ENCODE peak calls at places on chromosomes 5 and 9, in five cellular contexts. One of them, this sample, is unnamed.

GRCh38 chr9:3508531-3509374 is 17.0 kb downstream of the RFX3 start:
- DNase-seq in CD4-positive, alpha-beta T cell: no peak
- DNase-seq in left lung: no peak
- DNase-seq in substantia nigra: no peak
- DNase-seq in OCI-LY7: peak
- DNase-seq in this sample: no peak

GRCh38 chr9:132648283-132648682 is 21.5 kb downstream of the DDX31 start:
- DNase-seq in left lung: no peak
- DNase-seq in OCI-LY7: no peak
- DNase-seq in substantia nigra: no peak
- DNase-seq in CD4-positive, alpha-beta T cell: no peak
- DNase-seq in this sample: no peak

GRCh38 chr9:129815278-129815677 is 8.7 kb downstream of the TOR1A start:
- DNase-seq in CD4-positive, alpha-beta T cell: no peak
- DNase-seq in substantia nigra: no peak
- DNase-seq in left lung: no peak
- DNase-seq in OCI-LY7: no peak
- DNase-seq in this sample: no peak

GRCh38 chr5:53170748-53171349 is 61.3 kb upstream of the MOCS2 start:
- DNase-seq in substantia nigra: no peak
- DNase-seq in OCI-LY7: peak
- DNase-seq in left lung: no peak
- DNase-seq in CD4-positive, alpha-beta T cell: no peak
- DNase-seq in this sample: no peak

GRCh38 chr9:38687389-38687842 is 32.5 kb downstream of the FAM240B start:
- DNase-seq in OCI-LY7: no peak
- DNase-seq in left lung: peak
- DNase-seq in substantia nigra: peak
- DNase-seq in CD4-positive, alpha-beta T cell: peak
- DNase-seq in this sample: no peak

GRCh38 chr9:14428781-14429230 is 114.9 kb upstream of the NFIB start:
- DNase-seq in left lung: no peak
- DNase-seq in OCI-LY7: peak
- DNase-seq in CD4-positive, alpha-beta T cell: no peak
- DNase-seq in substantia nigra: peak
- DNase-seq in this sample: peak

GRCh38 chr9:122227576-122227903 is 1.2 kb downstream of the LHX6 start:
- DNase-seq in OCI-LY7: no peak
- DNase-seq in substantia nigra: no peak
- DNase-seq in left lung: no peak
- DNase-seq in CD4-positive, alpha-beta T cell: no peak
- DNase-seq in this sample: no peak

GRCh38 chr5:35854248-35854647 is 2.4 kb upstream of the IL7R start:
- DNase-seq in left lung: no peak
- DNase-seq in substantia nigra: no peak
- DNase-seq in CD4-positive, alpha-beta T cell: peak
- DNase-seq in OCI-LY7: no peak
- DNase-seq in this sample: no peak

GRCh38 chr5:178227929-178228328 is 4.7 kb downstream of the PHYKPL start:
- DNase-seq in OCI-LY7: no peak
- DNase-seq in CD4-positive, alpha-beta T cell: no peak
- DNase-seq in substantia nigra: no peak
- DNase-seq in left lung: no peak
- DNase-seq in this sample: no peak

GRCh38 chr5:103894882-103895281 is 332.3 kb upstream of the NUDT12 start:
- DNase-seq in CD4-positive, alpha-beta T cell: no peak
- DNase-seq in substantia nigra: peak
- DNase-seq in OCI-LY7: no peak
- DNase-seq in left lung: no peak
- DNase-seq in this sample: no peak

GRCh38 chr5:178389031-178389729 is 156.6 kb upstream of the PHYKPL start:
- DNase-seq in left lung: no peak
- DNase-seq in OCI-LY7: no peak
- DNase-seq in CD4-positive, alpha-beta T cell: no peak
- DNase-seq in substantia nigra: no peak
- DNase-seq in this sample: no peak

GRCh38 chr9:91914404-91914803 is 35.6 kb downstream of the ROR2 start:
- DNase-seq in substantia nigra: no peak
- DNase-seq in CD4-positive, alpha-beta T cell: no peak
- DNase-seq in OCI-LY7: no peak
- DNase-seq in left lung: no peak
- DNase-seq in this sample: no peak

GRCh38 chr5:76494201-76494600 is 91.1 kb downstream of the IQGAP2 start:
- DNase-seq in left lung: no peak
- DNase-seq in CD4-positive, alpha-beta T cell: no peak
- DNase-seq in OCI-LY7: no peak
- DNase-seq in substantia nigra: no peak
- DNase-seq in this sample: no peak

GRCh38 chr5:15249152-15249551 is 250.8 kb upstream of the FBXL7 start:
- DNase-seq in CD4-positive, alpha-beta T cell: no peak
- DNase-seq in substantia nigra: no peak
- DNase-seq in OCI-LY7: no peak
- DNase-seq in left lung: no peak
- DNase-seq in this sample: no peak

GRCh38 chr9:81141952-81142351 is 547.4 kb downstream of the TLE1 start:
- DNase-seq in substantia nigra: no peak
- DNase-seq in left lung: no peak
- DNase-seq in OCI-LY7: no peak
- DNase-seq in CD4-positive, alpha-beta T cell: no peak
- DNase-seq in this sample: no peak

GRCh38 chr5:125179617-125180016 is 433.2 kb upstream of the ZNF608 start:
- DNase-seq in OCI-LY7: no peak
- DNase-seq in CD4-positive, alpha-beta T cell: no peak
- DNase-seq in left lung: no peak
- DNase-seq in substantia nigra: no peak
- DNase-seq in this sample: no peak

GRCh38 chr5:137218471-137218870 is 280.7 kb downstream of the SPOCK1 start:
- DNase-seq in left lung: no peak
- DNase-seq in CD4-positive, alpha-beta T cell: no peak
- DNase-seq in OCI-LY7: no peak
- DNase-seq in substantia nigra: no peak
- DNase-seq in this sample: no peak
- H3K27ac ChIP-seq in left lung: no peak
- H3K27ac ChIP-seq in CD4-positive, alpha-beta T cell: no peak
- H3K27ac ChIP-seq in OCI-LY7: no peak
- H3K27ac ChIP-seq in substantia nigra: peak
- H3K27ac ChIP-seq in this sample: peak

DNA sequence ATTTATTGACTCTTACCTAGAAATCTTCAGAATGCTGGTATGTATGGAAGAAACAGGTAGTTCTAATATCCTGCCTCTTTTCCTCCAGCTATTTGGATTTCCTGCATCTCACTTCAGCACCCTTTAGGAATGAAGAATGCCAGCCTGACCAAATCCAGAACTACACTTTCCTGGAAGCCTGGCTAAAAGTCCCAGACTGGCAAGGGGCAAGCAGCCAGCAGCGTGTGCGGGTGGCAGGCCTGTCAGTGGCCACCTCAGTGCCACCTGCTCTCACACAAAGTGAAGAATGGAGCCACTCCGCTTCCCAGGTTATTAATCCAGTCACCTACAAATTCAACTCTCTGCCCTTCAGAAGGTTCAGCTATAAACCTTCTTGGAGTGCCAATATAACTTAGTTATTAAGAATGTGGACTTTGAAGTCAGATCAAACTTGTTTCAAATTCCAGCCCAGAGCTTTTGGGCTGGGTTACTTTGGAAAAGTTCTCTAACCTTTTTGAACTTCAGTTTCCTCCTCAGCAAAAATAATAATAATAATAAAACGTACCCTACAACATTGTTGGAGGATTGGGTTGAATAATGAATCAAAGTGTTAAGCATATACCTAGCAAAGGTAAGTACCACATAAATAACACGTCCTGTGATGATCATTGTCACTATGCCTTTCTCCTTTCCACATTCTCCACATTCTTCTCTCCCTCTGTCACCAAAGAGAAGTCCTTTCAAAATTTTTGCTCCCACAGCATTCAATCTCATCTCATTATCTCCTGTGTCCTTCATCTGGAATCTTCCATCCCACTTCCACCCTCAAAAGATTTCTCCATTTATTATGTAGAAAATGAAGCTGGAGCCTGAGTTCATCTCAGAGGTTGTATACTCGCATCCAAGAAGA is 6.9 kb upstream of the ALDOB start:
- DNase-seq in OCI-LY7: no peak
- DNase-seq in substantia nigra: no peak
- DNase-seq in left lung: peak
- DNase-seq in CD4-positive, alpha-beta T cell: no peak
- DNase-seq in this sample: no peak
- H3K27ac ChIP-seq in OCI-LY7: no peak
- H3K27ac ChIP-seq in substantia nigra: no peak
- H3K27ac ChIP-seq in left lung: no peak
- H3K27ac ChIP-seq in CD4-positive, alpha-beta T cell: no peak
- H3K27ac ChIP-seq in this sample: no peak

GRCh38 chr9:124488641-124489040 is 18.6 kb downstream of the NR5A1 start:
- DNase-seq in OCI-LY7: no peak
- DNase-seq in CD4-positive, alpha-beta T cell: no peak
- DNase-seq in substantia nigra: no peak
- DNase-seq in left lung: no peak
- DNase-seq in this sample: no peak

GRCh38 chr9:124485936-124486335 is 21.3 kb downstream of the NR5A1 start:
- DNase-seq in CD4-positive, alpha-beta T cell: no peak
- DNase-seq in substantia nigra: no peak
- DNase-seq in left lung: peak
- DNase-seq in OCI-LY7: no peak
- DNase-seq in this sample: no peak

GRCh38 chr9:124487491-124488182 is 19.6 kb downstream of the NR5A1 start:
- DNase-seq in CD4-positive, alpha-beta T cell: no peak
- DNase-seq in substantia nigra: no peak
- DNase-seq in OCI-LY7: no peak
- DNase-seq in left lung: peak
- DNase-seq in this sample: no peak

GRCh38 chr9:124485201-124485600 is 22.0 kb downstream of the NR5A1 start:
- DNase-seq in OCI-LY7: no peak
- DNase-seq in substantia nigra: no peak
- DNase-seq in CD4-positive, alpha-beta T cell: no peak
- DNase-seq in left lung: peak
- DNase-seq in this sample: no peak

GRCh38 chr9:124486778-124487490 is 20.3 kb downstream of the NR5A1 start:
- DNase-seq in CD4-positive, alpha-beta T cell: no peak
- DNase-seq in substantia nigra: no peak
- DNase-seq in OCI-LY7: no peak
- DNase-seq in left lung: peak
- DNase-seq in this sample: no peak
- H3K27ac ChIP-seq in CD4-positive, alpha-beta T cell: no peak
- H3K27ac ChIP-seq in substantia nigra: no peak
- H3K27ac ChIP-seq in OCI-LY7: no peak
- H3K27ac ChIP-seq in left lung: no peak
- H3K27ac ChIP-seq in this sample: no peak

DNA sequence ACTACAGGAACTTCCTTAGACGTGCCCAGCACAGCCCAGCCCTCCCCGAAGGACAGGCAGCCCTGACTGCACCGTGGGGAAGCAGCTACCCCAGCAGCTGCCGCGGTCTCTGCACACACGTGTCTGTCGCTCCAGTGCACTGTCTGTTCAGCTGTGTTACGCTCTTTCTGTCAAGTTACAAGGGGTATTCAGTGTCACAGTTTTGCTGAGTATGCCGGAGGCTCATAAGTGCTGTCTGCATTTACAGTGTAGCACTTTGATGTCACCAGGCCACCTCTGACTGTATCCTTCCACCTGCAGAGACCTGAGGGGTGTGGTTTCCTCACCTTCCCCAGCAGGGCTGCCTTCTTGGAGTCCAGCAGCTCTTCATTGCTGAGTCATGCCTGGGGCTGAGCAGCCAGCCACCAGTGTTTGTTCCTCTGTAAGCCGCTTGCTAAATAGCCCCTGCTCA is 126.8 kb downstream of the EHMT1 start:
- DNase-seq in OCI-LY7: peak
- DNase-seq in left lung: no peak
- DNase-seq in substantia nigra: no peak
- DNase-seq in CD4-positive, alpha-beta T cell: no peak
- DNase-seq in this sample: no peak
- H3K27ac ChIP-seq in OCI-LY7: peak
- H3K27ac ChIP-seq in left lung: no peak
- H3K27ac ChIP-seq in substantia nigra: no peak
- H3K27ac ChIP-seq in CD4-positive, alpha-beta T cell: no peak
- H3K27ac ChIP-seq in this sample: peak

DNA sequence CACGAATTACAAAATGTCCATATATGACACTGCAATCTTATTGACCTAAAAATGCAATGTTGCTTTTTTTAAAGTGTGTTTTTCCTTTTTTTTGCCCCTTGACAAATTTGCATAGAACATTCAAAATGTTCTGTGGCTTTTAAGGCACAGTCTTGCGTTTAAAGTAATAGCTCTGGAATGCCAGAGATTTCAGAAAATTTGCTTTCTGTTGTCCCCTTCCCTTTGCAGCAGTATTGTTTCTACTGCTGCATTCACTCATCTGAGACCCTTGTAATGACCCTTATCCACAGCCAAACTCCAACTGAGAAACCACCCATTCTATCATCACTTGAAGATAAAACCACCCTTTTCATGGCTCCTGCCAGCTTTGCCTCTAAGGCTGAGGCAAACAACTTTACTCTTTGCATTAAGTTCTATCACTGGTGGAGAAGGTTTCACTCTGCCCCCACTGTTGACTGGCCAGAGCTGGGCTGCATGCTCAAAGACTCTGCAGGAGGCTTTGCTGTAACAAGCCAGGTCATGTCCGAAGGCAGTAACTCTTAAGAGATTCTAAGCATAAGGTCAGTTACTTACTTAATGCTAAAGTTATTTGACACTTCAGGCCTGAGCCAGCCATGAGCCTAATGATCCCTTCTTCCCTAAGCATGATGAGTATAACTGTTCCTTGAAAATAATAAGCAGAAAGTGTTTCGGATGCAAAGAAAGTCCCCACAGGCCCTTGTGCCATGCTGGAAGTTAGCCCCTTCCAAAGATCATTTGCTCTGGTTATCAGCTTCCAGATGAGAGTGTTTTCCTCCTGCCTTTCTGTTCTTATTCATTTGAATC is 101.9 kb downstream of the CD180 start:
- DNase-seq in left lung: no peak
- DNase-seq in CD4-positive, alpha-beta T cell: no peak
- DNase-seq in substantia nigra: no peak
- DNase-seq in OCI-LY7: no peak
- DNase-seq in this sample: no peak
- H3K27ac ChIP-seq in left lung: peak
- H3K27ac ChIP-seq in CD4-positive, alpha-beta T cell: no peak
- H3K27ac ChIP-seq in substantia nigra: peak
- H3K27ac ChIP-seq in OCI-LY7: no peak
- H3K27ac ChIP-seq in this sample: peak

DNA sequence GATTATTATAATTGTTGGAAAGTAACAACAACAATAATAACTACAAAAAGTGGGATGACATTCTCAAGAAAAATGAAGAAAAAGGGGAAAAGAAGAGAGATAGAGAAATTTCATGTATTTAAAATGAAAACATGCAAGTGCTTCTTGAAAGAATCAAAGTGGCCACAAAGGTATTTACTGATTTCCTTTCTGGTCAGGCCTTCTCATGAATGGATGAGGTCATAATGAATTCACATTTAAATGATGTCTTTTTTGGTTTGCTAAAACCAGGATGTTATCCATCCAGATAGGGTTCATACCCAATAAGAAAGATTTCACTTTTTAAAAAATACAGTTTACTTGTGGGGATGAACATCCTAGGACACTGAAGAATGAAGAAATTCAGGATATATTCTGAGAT is 446.4 kb upstream of the PTGER4 start:
- DNase-seq in CD4-positive, alpha-beta T cell: no peak
- DNase-seq in OCI-LY7: no peak
- DNase-seq in substantia nigra: no peak
- DNase-seq in left lung: no peak
- DNase-seq in this sample: no peak
- H3K27ac ChIP-seq in CD4-positive, alpha-beta T cell: no peak
- H3K27ac ChIP-seq in OCI-LY7: no peak
- H3K27ac ChIP-seq in substantia nigra: no peak
- H3K27ac ChIP-seq in left lung: no peak
- H3K27ac ChIP-seq in this sample: no peak

This sample was measured in caudate nucleus.